ENCODE peak calls at places on chromosomes 3 and 15, in nine cellular contexts. L is nucleus accumbens; D is foreskin fibroblast; G is DMS153; N is NCI-H748 treated with DMSO at 0.1 percent for 48 hours; T is stimulated activated CD8-positive, alpha-beta memory T cell treated with anti-CD3 and anti-CD28 coated beads, Interleukin-15, amount 100 ng/mL, for 4 hours; B is HEK293T; I is fibroblast of the conjunctiva; R is activated T-cell treated with anti-CD3 and anti-CD28 coated beads for 1 hour. P is an unnamed sample.
A peak's percentile ranks its signal among the peaks of the same experiment; 100 is the strongest.

GRCh38 chr3:160454995-160455394 is 5.4 kb upstream of the TRIM59 start:
- DNase-seq in L (no peak), D (no peak), G (no peak), N (peak; percentile 5), T (no peak), B (no peak), I (no peak), R (no peak), P (no peak)

GRCh38 chr3:172333042-172333377 is 115.2 kb downstream of the GHSR start:
- DNase-seq in L (no peak), D (no peak), G (no peak), N (no peak), T (no peak), B (no peak), I (no peak), R (no peak), P (no peak)

GRCh38 chr3:62332771-62333381 is 40.5 kb downstream of the FEZF2 start:
- DNase-seq in L (no peak), D (peak; percentile 62), G (no peak), N (no peak), T (no peak), B (no peak), I (no peak), R (no peak), P (no peak)

GRCh38 chr15:68340711-68341671 is 63.4 kb downstream of the FEM1B start:
- DNase-seq in L (no peak), D (no peak), G (no peak), N (no peak), T (no peak), B (no peak), I (no peak), R (no peak), P (no peak)

GRCh38 chr3:138875754-138876664 is 41.3 kb upstream of the PIK3CB start:
- DNase-seq in L (no peak), D (no peak), G (no peak), N (no peak), T (no peak), B (no peak), I (no peak), R (no peak), P (no peak)

GRCh38 chr3:141877911-141878310 is 1.5 kb downstream of the ATP1B3 start:
- DNase-seq in L (no peak), D (peak; percentile 52), G (no peak), N (no peak), T (no peak), B (no peak), I (no peak), R (no peak), P (no peak)

GRCh38 chr15:33068531-33068990 is 126.0 kb downstream of the FMN1 start:
- DNase-seq in L (no peak), D (peak; percentile 68), G (peak; percentile 78), N (peak; percentile 46), T (no peak), B (no peak), I (no peak), R (no peak), P (no peak)

GRCh38 chr3:107987036-107987557 is 103.7 kb downstream of the CD47 start:
- DNase-seq in L (no peak), D (peak; percentile 96), G (peak; percentile 5), N (peak; percentile 39), T (no peak), B (no peak), I (peak; percentile 97), R (no peak), P (no peak)

GRCh38 chr3:124887177-124887995 is at the start of gene ITGB5:
- DNase-seq in L (peak; percentile 48), D (peak; percentile 92), G (no peak), N (no peak), T (peak; percentile 3), B (peak; percentile 72), I (peak; percentile 43), R (no peak), P (no peak)

GRCh38 chr3:46193436-46193835 is 14.7 kb downstream of the CCR1 start:
- DNase-seq in L (no peak), D (peak; percentile 23), G (no peak), N (no peak), T (no peak), B (no peak), I (no peak), R (no peak), P (no peak)

GRCh38 chr15:39920510-39921273 is 626 bp upstream of the GPR176 start:
- DNase-seq in L (peak; percentile 74), D (peak; percentile 95), G (no peak), N (peak; percentile 55), T (peak; percentile 73), B (peak; percentile 74), I (peak; percentile 38), R (peak; percentile 66), P (peak; percentile 52)

GRCh38 chr15:62287066-62287857 is 122.2 kb upstream of the C2CD4B start:
- DNase-seq in L (no peak), D (peak; percentile 14), G (peak; percentile 0), N (peak; percentile 24), T (no peak), B (no peak), I (no peak), R (no peak), P (no peak)

GRCh38 chr3:113404637-113405036 is 36.7 kb downstream of the CFAP44 start:
- DNase-seq in L (no peak), D (no peak), G (no peak), N (no peak), T (no peak), B (no peak), I (no peak), R (no peak), P (no peak)

GRCh38 chr3:59127071-59127470 is 77.2 kb upstream of the CFAP20DC start:
- DNase-seq in L (no peak), D (peak; percentile 74), G (no peak), N (no peak), T (no peak), B (peak; percentile 35), I (peak; percentile 22), R (no peak), P (no peak)

GRCh38 chr15:94412979-94413741 is 181.8 kb downstream of the MCTP2 start:
- DNase-seq in L (no peak), D (peak; percentile 10), G (no peak), N (peak; percentile 32), T (no peak), B (no peak), I (peak; percentile 10), R (no peak), P (no peak)

GRCh38 chr15:38883987-38884386 is 319.4 kb upstream of the RASGRP1 start:
- DNase-seq in L (no peak), D (peak; percentile 72), G (no peak), N (no peak), T (no peak), B (no peak), I (no peak), R (no peak), P (no peak)

GRCh38 chr15:79050341-79050740 is 40.2 kb downstream of the RASGRF1 start:
- DNase-seq in L (no peak), D (no peak), G (no peak), N (no peak), T (no peak), B (no peak), I (no peak), R (no peak), P (no peak)

GRCh38 chr3:27454914-27455313 is 29.3 kb downstream of the SLC4A7 start:
- DNase-seq in L (no peak), D (no peak), G (no peak), N (no peak), T (no peak), B (no peak), I (no peak), R (no peak), P (no peak)

GRCh38 chr3:73399106-73399505 is 225.6 kb downstream of the PDZRN3 start:
- DNase-seq in L (no peak), D (peak; percentile 64), G (no peak), N (no peak), T (no peak), B (no peak), I (no peak), R (no peak), P (no peak)

GRCh38 chr3:38698061-38698460 is 48.6 kb upstream of the SCN5A start:
- DNase-seq in L (no peak), D (no peak), G (no peak), N (no peak), T (no peak), B (no peak), I (no peak), R (no peak), P (no peak)

GRCh38 chr3:10140996-10141546 is 507 bp upstream of the VHL start:
- DNase-seq in L (no peak), D (no peak), G (no peak), N (no peak), T (no peak), B (no peak), I (no peak), R (no peak), P (no peak)

GRCh38 chr15:63551400-63551799 is 45.8 kb upstream of the FBXL22 start:
- DNase-seq in L (no peak), D (peak; percentile 72), G (no peak), N (no peak), T (no peak), B (no peak), I (no peak), R (no peak), P (no peak)

GRCh38 chr15:57537072-57537471 is 54.6 kb upstream of the MYZAP start:
- DNase-seq in L (no peak), D (peak; percentile 90), G (peak; percentile 77), N (no peak), T (no peak), B (no peak), I (peak; percentile 87), R (no peak), P (no peak)

GRCh38 chr3:39193391-39193790 is 996 bp upstream of the XIRP1 start:
- DNase-seq in L (no peak), D (peak; percentile 37), G (no peak), N (no peak), T (no peak), B (no peak), I (no peak), R (no peak), P (no peak)

GRCh38 chr15:70518201-70519003 is 245.0 kb downstream of the UACA start:
- DNase-seq in L (no peak), D (no peak), G (no peak), N (no peak), T (no peak), B (no peak), I (no peak), R (no peak), P (no peak)

GRCh38 chr3:114697441-114697840 is 403.6 kb downstream of the TIGIT start:
- DNase-seq in L (no peak), D (no peak), G (no peak), N (no peak), T (no peak), B (no peak), I (no peak), R (no peak), P (no peak)

GRCh38 chr15:72288291-72288690 is 15.9 kb upstream of the PARP6 start:
- DNase-seq in L (no peak), D (no peak), G (no peak), N (no peak), T (no peak), B (no peak), I (no peak), R (no peak), P (no peak)

GRCh38 chr15:29568840-29569532 is 253.3 kb downstream of the TJP1 start:
- DNase-seq in L (no peak), D (peak; percentile 21), G (no peak), N (no peak), T (no peak), B (peak; percentile 23), I (no peak), R (no peak), P (no peak)

GRCh38 chr15:97623091-97623661 is 337.3 kb upstream of the ARRDC4 start:
- DNase-seq in L (no peak), D (no peak), G (no peak), N (no peak), T (no peak), B (no peak), I (no peak), R (no peak), P (no peak)

GRCh38 chr15:100714749-100715342 is 112.5 kb downstream of the ASB7 start:
- DNase-seq in L (no peak), D (no peak), G (no peak), N (no peak), T (no peak), B (no peak), I (no peak), R (no peak), P (no peak)

GRCh38 chr3:4350789-4351163 is 47.6 kb downstream of the SETMAR start:
- DNase-seq in L (no peak), D (peak; percentile 75), G (no peak), N (peak; percentile 24), T (peak; percentile 6), B (peak; percentile 60), I (peak; percentile 69), R (peak; percentile 15), P (peak; percentile 9)